ENCODE peak calls at places on chromosomes 13 and 19, in four cellular contexts. F, A, K and J are unnamed samples.

GRCh38 chr19:13004273-13004672 is 9.0 kb downstream of the NFIX start:
- DNase-seq in A (no peak), K (no peak), F (peak; percentile 72), J (no peak)

GRCh38 chr19:47693903-47694302 is 19.3 kb upstream of the EHD2 start:
- DNase-seq in K (no peak), F (no peak), A (no peak), J (no peak)

GRCh38 chr13:113646376-113646775 is 11.6 kb downstream of the ATP4B start:
- DNase-seq in F (peak; percentile 22), K (no peak), A (peak; percentile 59), J (no peak)

GRCh38 chr19:2266183-2266993 is 10.2 kb upstream of the JSRP1 start:
- DNase-seq in K (peak; percentile 78), F (peak; percentile 93), A (peak; percentile 94), J (no peak)

GRCh38 chr19:14411161-14411560 is 8.0 kb downstream of the DDX39A start:
- DNase-seq in F (no peak), K (no peak), A (no peak), J (no peak)

GRCh38 chr13:32736648-32737047 is 150.4 kb downstream of the PDS5B start:
- DNase-seq in A (no peak), F (no peak), K (peak; percentile 55), J (no peak)

GRCh38 chr19:5046339-5047039 is 77.6 kb downstream of the KDM4B start:
- DNase-seq in K (no peak), F (peak; percentile 83), A (no peak), J (no peak)

GRCh38 chr19:3229888-3230496 is 5.5 kb downstream of the CELF5 start:
- DNase-seq in K (no peak), A (no peak), F (no peak), J (no peak)

GRCh38 chr19:11849264-11849615 is 714 bp downstream of the ZNF439 start:
- DNase-seq in A (no peak), F (no peak), K (no peak), J (no peak)

GRCh38 chr19:24033962-24034342 is 53.0 kb upstream of the ZNF254 start:
- DNase-seq in K (peak; percentile 77), A (peak; percentile 75), F (peak; percentile 60), J (no peak)

GRCh38 chr13:26051231-26052135 is at the start of gene SHISA2:
- DNase-seq in F (peak; percentile 45), A (no peak), K (peak; percentile 69), J (no peak)

GRCh38 chr19:45815501-45816216 is 551 bp upstream of the RSPH6A start:
- DNase-seq in F (no peak), K (peak; percentile 44), A (no peak), J (no peak)

GRCh38 chr19:45766293-45766918 is 2.6 kb downstream of the SIX5 start:
- DNase-seq in K (no peak), A (peak; percentile 71), F (no peak), J (no peak)

GRCh38 chr13:47932953-47933687 is 68.0 kb downstream of the SUCLA2 start:
- DNase-seq in F (no peak), K (no peak), A (no peak), J (no peak)

GRCh38 chr13:73535341-73535740 is 476.5 kb downstream of the KLF5 start:
- DNase-seq in K (no peak), F (no peak), A (no peak), J (no peak)

GRCh38 chr19:50341091-50341564 is 12.0 kb upstream of the KCNC3 start:
- DNase-seq in K (no peak), F (no peak), A (no peak), J (no peak)

GRCh38 chr19:13008926-13009787 is 13.9 kb downstream of the NFIX start:
- DNase-seq in A (no peak), K (no peak), F (no peak), J (no peak)

GRCh38 chr19:58392945-58393724 is 2.3 kb upstream of the RNF225 start:
- DNase-seq in F (no peak), A (no peak), K (no peak), J (no peak)

GRCh38 chr19:1131718-1132552 is 28.1 kb downstream of the GPX4 start:
- DNase-seq in A (peak; percentile 91), F (peak; percentile 92), K (peak; percentile 90), J (no peak)

GRCh38 chr19:40661616-40662015 is 28.8 kb downstream of the NUMBL start:
- DNase-seq in A (no peak), F (no peak), K (no peak), J (no peak)

GRCh38 chr19:40663712-40664692 is 26.4 kb downstream of the NUMBL start:
- DNase-seq in K (no peak), F (no peak), A (peak; percentile 74), J (no peak)

GRCh38 chr19:40666803-40667438 is 23.5 kb downstream of the NUMBL start:
- DNase-seq in A (no peak), K (no peak), F (no peak), J (no peak)

GRCh38 chr19:40659566-40659965 is 30.9 kb downstream of the NUMBL start:
- DNase-seq in A (no peak), F (no peak), K (no peak), J (no peak)

GRCh38 chr19:40662925-40663711 is 27.3 kb downstream of the NUMBL start:
- DNase-seq in A (peak; percentile 96), K (peak; percentile 82), F (peak; percentile 94), J (no peak)
- TF ChIP-seq POLR2AphosphoS5 in A (peak; percentile 2), K (no peak), F (peak; percentile 90), J (no peak)

DNA sequence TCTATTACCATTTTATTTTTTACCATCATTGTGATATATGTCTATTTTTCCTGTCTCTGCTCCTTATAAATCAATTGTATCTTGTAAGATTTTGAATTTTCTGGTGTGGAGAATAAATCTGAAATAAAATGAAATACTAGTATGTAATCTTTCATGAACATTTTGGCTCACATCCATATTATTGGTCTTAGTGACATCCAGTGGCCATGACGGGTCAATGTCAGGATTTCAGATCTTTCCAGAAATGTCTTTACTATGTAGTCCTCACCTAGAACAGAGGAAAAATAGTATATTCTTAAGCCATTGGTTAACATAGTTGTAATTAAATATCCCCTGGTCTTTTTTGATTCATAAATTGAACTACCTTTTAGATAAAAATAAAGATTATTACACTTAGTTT is 109.8 kb upstream of the GPC6 start:
- DNase-seq in K (no peak), A (no peak), F (no peak), J (no peak)
- TF ChIP-seq CTCF in K (no peak), A (no peak), F (no peak), J (no peak)

DNA sequence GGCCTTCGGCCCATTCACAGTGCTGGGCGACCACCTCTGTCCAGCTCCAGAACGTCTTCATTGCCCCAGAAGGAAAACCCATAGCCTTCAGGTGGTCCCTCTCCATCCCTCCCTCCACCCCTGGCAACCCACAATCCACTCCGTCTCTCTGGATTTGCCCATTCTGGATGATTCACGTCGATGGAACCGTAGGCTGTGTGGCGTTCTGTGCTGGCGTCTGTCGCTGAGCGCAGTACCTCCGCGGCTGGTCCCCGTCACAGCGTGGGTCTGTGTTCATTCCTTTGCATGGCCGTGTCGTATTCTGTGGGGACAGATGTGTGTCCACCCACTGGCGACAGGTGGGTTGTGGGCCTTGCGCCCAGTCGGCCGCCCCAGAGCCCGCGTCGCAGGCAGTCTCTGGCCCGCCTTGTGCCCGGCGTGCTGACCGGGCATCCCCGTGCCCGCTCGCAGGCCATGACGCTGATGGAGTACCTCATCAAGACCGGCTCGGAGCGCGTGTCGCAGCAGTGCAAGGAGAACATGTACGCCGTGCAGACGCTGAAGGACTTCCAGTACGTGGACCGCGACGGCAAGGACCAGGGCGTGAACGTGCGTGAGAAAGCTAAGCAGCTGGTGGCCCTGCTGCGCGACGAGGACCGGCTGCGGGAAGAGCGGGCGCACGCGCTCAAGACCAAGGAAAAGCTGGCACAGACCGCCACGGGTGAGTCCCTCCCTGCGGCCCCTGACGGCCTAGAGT is 10.1 kb downstream of the EPN1 start:
- DNase-seq in A (no peak), K (no peak), F (no peak), J (no peak)
- TF ChIP-seq POLR2AphosphoS5 in A (no peak), K (no peak), F (no peak), J (no peak)

DNA sequence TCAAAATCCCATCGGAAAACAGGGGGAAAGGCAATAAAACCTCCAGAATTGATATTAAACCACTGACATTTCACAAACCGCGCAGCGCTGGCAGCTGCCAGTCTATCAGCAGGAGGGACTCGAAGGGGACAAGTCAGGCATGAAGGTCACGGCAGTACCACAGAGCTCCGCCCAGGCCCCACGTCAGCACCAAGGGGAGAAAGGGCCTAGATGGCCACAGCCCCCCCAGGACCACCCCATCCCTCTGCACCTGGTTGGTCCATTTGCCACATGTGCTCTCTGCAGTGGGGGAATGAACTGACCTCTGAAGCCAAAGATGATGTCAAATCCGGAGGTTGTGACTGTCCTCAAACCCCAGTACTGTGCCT is 9.5 kb upstream of the VSTM2B start:
- DNase-seq in F (no peak), A (no peak), K (no peak), J (no peak)
- TF ChIP-seq CTCF in F (no peak), A (no peak), K (no peak), J (no peak)

DNA sequence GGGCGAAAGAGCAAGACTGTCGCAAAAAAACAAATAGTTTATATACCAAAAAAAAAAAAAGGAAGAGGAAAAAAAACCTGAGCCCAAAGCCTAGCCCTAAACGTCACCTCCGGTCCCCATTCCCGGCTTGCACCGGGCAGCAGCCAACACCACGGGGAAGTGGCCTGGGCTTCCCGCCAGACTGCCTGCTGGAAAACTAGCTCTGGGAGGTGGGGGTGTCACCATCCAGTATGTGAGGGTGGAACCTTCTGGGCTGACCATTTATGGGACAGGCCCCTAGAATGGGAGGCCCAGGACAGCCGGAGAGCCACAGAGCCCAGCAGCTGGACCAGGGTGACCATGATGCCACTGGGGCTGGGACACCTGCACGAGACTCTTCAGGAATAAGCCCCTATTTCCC is 37.3 kb downstream of the IL12RB1 start:
- DNase-seq in F (peak; percentile 92), A (peak; percentile 92), K (peak; percentile 29), J (no peak)
- TF ChIP-seq POLR2AphosphoS5 in F (peak; percentile 65), A (no peak), K (no peak), J (no peak)

DNA sequence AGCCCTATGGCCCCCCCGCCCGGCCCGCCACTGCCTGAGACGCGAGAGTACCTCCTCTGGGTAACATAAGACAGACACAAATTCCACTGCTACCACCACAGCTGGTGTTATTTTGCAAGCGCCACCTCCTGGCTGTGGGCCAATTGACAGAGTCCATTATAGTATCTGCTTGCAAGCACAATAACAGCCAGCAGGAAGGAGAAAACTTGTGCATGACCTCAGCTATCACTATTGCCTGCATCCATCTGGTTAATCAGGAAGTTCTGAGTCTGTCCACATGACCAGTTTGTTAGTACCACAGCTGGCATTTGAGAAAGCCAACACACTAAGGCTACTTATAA is 25.3 kb upstream of the OR10H2 start:
- DNase-seq in F (peak; percentile 64), K (peak; percentile 40), A (peak; percentile 93), J (no peak)
- TF ChIP-seq CTCF in F (no peak), K (no peak), A (peak; percentile 18), J (no peak)

GRCh38 chr13:79309690-79310089 is 96.4 kb downstream of the RBM26 start:
- DNase-seq in K (no peak), A (no peak), F (no peak), J (no peak)
- TF ChIP-seq POLR2AphosphoS5 in K (no peak), A (no peak), F (no peak), J (no peak)